ENCODE peak calls at places on chromosomes 12 and 14, in seven cellular contexts. X, K, T, I, M, F and E are unnamed samples.

GRCh38 chr14:20583908-20584307 is 3.9 kb downstream of the RNASE11 start:
- DNase-seq in X (no peak), K (no peak), T (no peak), I (no peak), M (no peak), F (no peak), E (no peak)

GRCh38 chr12:42426733-42427132 is 100.8 kb downstream of the PPHLN1 start:
- DNase-seq in X (no peak), K (peak), T (no peak), I (no peak), M (no peak), F (no peak), E (no peak)

GRCh38 chr12:92987362-92987761 is 58.3 kb upstream of the EEA1 start:
- DNase-seq in X (peak), K (no peak), T (no peak), I (no peak), M (peak), F (no peak), E (no peak)

GRCh38 chr12:27589419-27589818 is 65.4 kb downstream of the PPFIBP1 start:
- DNase-seq in X (no peak), K (no peak), T (no peak), I (no peak), M (no peak), F (no peak), E (no peak)

GRCh38 chr12:59472273-59472672 is 123.6 kb upstream of the SLC16A7 start:
- DNase-seq in X (no peak), K (no peak), T (no peak), I (no peak), M (no peak), F (no peak), E (peak)

GRCh38 chr14:67003009-67003753 is 186.1 kb upstream of the GARIN2 start:
- DNase-seq in X (no peak), K (no peak), T (no peak), I (no peak), M (no peak), F (no peak), E (no peak)

GRCh38 chr12:107912421-107913004 is 138.0 kb downstream of the ASCL4 start:
- DNase-seq in X (peak), K (peak), T (peak), I (peak), M (no peak), F (peak), E (peak)

GRCh38 chr14:75981426-75981825 is 369 bp downstream of the TGFB3 start:
- DNase-seq in X (no peak), K (peak), T (no peak), I (no peak), M (no peak), F (peak), E (peak)

GRCh38 chr14:89616425-89617141 is 199.6 kb upstream of the FOXN3 start:
- DNase-seq in X (peak), K (no peak), T (no peak), I (peak), M (peak), F (no peak), E (no peak)

GRCh38 chr12:28799337-28799736 is 349.7 kb upstream of the FAR2 start:
- DNase-seq in X (no peak), K (no peak), T (no peak), I (no peak), M (no peak), F (no peak), E (no peak)

GRCh38 chr12:104201238-104202001 is 14.2 kb upstream of the TXNRD1 start:
- DNase-seq in X (peak), K (peak), T (peak), I (no peak), M (peak), F (peak), E (peak)

GRCh38 chr14:98913967-98914620 is 357.9 kb downstream of the BCL11B start:
- DNase-seq in X (no peak), K (no peak), T (no peak), I (no peak), M (no peak), F (no peak), E (no peak)

GRCh38 chr14:101561145-101561896 is at the start of gene DIO3:
- DNase-seq in X (no peak), K (no peak), T (no peak), I (no peak), M (no peak), F (no peak), E (no peak)

GRCh38 chr12:31106101-31106803 is 32.6 kb downstream of the DDX11 start:
- DNase-seq in X (no peak), K (no peak), T (no peak), I (no peak), M (no peak), F (no peak), E (no peak)

GRCh38 chr14:80364274-80364673 is 153.0 kb upstream of the DIO2 start:
- DNase-seq in X (peak), K (no peak), T (no peak), I (no peak), M (peak), F (no peak), E (no peak)

GRCh38 chr14:68786491-68787234 is 6.2 kb downstream of the ZFP36L1 start:
- DNase-seq in X (no peak), K (no peak), T (no peak), I (no peak), M (peak), F (no peak), E (peak)

GRCh38 chr12:13223941-13224340 is 27.4 kb downstream of the EMP1 start:
- DNase-seq in X (no peak), K (no peak), T (no peak), I (no peak), M (peak), F (no peak), E (no peak)

GRCh38 chr14:99821519-99822165 is 28.4 kb downstream of the EML1 start:
- DNase-seq in X (peak), K (no peak), T (no peak), I (no peak), M (peak), F (no peak), E (no peak)